ENCODE peak calls at places on chromosomes 2 and 18, in five cellular contexts. B, R, D, U and C are unnamed samples.
A peak's percentile ranks its signal among the peaks of the same experiment; 100 is the strongest.

GRCh38 chr2:172931923-172932520 is 143.6 kb upstream of the MAP3K20 start:
- DNase-seq in D (peak; percentile 74), R (peak; percentile 40), U (peak; percentile 18), B (peak; percentile 41), C (peak; percentile 50)

GRCh38 chr2:21866316-21866715 is 742.5 kb downstream of the TDRD15 start:
- DNase-seq in D (no peak), B (no peak), U (no peak), R (no peak), C (no peak)

GRCh38 chr2:186534406-186534805 is 48.3 kb downstream of the ZC3H15 start:
- DNase-seq in B (no peak), R (no peak), D (no peak), U (no peak), C (no peak)

GRCh38 chr2:228522276-228522675 is 340.8 kb upstream of the SPHKAP start:
- DNase-seq in U (no peak), D (no peak), R (no peak), B (no peak), C (no peak)

GRCh38 chr18:78977627-78978271 is 1.9 kb upstream of the SALL3 start:
- DNase-seq in U (no peak), D (no peak), R (peak; percentile 44), B (no peak), C (no peak)

GRCh38 chr2:205197468-205198129 is 484.7 kb upstream of the NRP2 start:
- DNase-seq in R (no peak), U (no peak), D (no peak), B (no peak), C (no peak)

GRCh38 chr18:49023281-49023937 is 72.6 kb upstream of the SMAD7 start:
- DNase-seq in R (peak; percentile 32), U (no peak), D (no peak), B (no peak), C (no peak)

GRCh38 chr2:55148269-55148668 is 83.8 kb downstream of the CLHC1 start:
- DNase-seq in D (no peak), R (no peak), B (no peak), U (no peak), C (no peak)

GRCh38 chr2:3776311-3776710 is 72.9 kb downstream of the DCDC2C start:
- DNase-seq in U (no peak), D (no peak), B (no peak), R (no peak), C (no peak)

GRCh38 chr2:28915939-28916338 is 21.5 kb downstream of the WDR43 start:
- DNase-seq in R (no peak), U (no peak), D (no peak), B (no peak), C (no peak)

GRCh38 chr2:54983345-54984235 is 66.7 kb downstream of the RTN4 start:
- DNase-seq in R (no peak), D (no peak), B (no peak), U (no peak), C (no peak)

GRCh38 chr2:168961450-168962229 is 60.5 kb downstream of the G6PC2 start:
- DNase-seq in R (peak; percentile 49), U (no peak), B (peak; percentile 32), D (no peak), C (peak; percentile 21)

GRCh38 chr2:33530614-33531344 is 54.3 kb downstream of the RASGRP3 start:
- DNase-seq in D (no peak), U (no peak), B (no peak), R (no peak), C (no peak)

GRCh38 chr2:20916604-20917286 is 93.8 kb upstream of the LDAH start:
- DNase-seq in D (no peak), U (no peak), R (no peak), B (no peak), C (peak; percentile 50)